ENCODE peak calls at places on chromosomes 1 and 21, in nine cellular contexts. One of them, this sample, is unnamed.

GRCh38 chr1:67853704-67854103 is 20.4 kb upstream of the GNG12 start:
- DNase-seq in cardiac fibroblast: peak
- DNase-seq in HCEC 1CT: peak
- DNase-seq in GM04503: no peak
- DNase-seq in BE2C: peak
- DNase-seq in epithelial cell of esophagus: peak
- DNase-seq in stimulated activated effector memory CD8-positive, alpha-beta T cell treated with anti-CD3 and anti-CD28 coated beads, Interleukin-12 subunit alpha, Interleukin-12 subunit beta, amount 100 ng/mL, for 72 hours: no peak
- DNase-seq in psoas muscle: peak
- DNase-seq in stimulated activated CD4-positive, alpha-beta T cell treated with anti-CD3 and anti-CD28 coated beads, Interleukin-1b, Interleukin-23, amount 100 ng/mL, for 4 hours: no peak
- DNase-seq in this sample: peak

GRCh38 chr1:230368871-230369270 is 57.3 kb downstream of the PGBD5 start:
- DNase-seq in cardiac fibroblast: no peak
- DNase-seq in HCEC 1CT: no peak
- DNase-seq in GM04503: no peak
- DNase-seq in BE2C: no peak
- DNase-seq in epithelial cell of esophagus: no peak
- DNase-seq in stimulated activated effector memory CD8-positive, alpha-beta T cell treated with anti-CD3 and anti-CD28 coated beads, Interleukin-12 subunit alpha, Interleukin-12 subunit beta, amount 100 ng/mL, for 72 hours: no peak
- DNase-seq in psoas muscle: no peak
- DNase-seq in stimulated activated CD4-positive, alpha-beta T cell treated with anti-CD3 and anti-CD28 coated beads, Interleukin-1b, Interleukin-23, amount 100 ng/mL, for 4 hours: no peak
- DNase-seq in this sample: no peak

GRCh38 chr1:207404849-207405525 is 49.1 kb upstream of the CR2 start:
- DNase-seq in cardiac fibroblast: peak
- DNase-seq in HCEC 1CT: peak
- DNase-seq in GM04503: peak
- DNase-seq in BE2C: no peak
- DNase-seq in epithelial cell of esophagus: peak
- DNase-seq in stimulated activated effector memory CD8-positive, alpha-beta T cell treated with anti-CD3 and anti-CD28 coated beads, Interleukin-12 subunit alpha, Interleukin-12 subunit beta, amount 100 ng/mL, for 72 hours: no peak
- DNase-seq in psoas muscle: no peak
- DNase-seq in stimulated activated CD4-positive, alpha-beta T cell treated with anti-CD3 and anti-CD28 coated beads, Interleukin-1b, Interleukin-23, amount 100 ng/mL, for 4 hours: no peak
- DNase-seq in this sample: peak

GRCh38 chr1:174800221-174800791 is 199.4 kb upstream of the CACYBP start:
- DNase-seq in cardiac fibroblast: peak
- DNase-seq in HCEC 1CT: peak
- DNase-seq in GM04503: no peak
- DNase-seq in BE2C: peak
- DNase-seq in epithelial cell of esophagus: no peak
- DNase-seq in stimulated activated effector memory CD8-positive, alpha-beta T cell treated with anti-CD3 and anti-CD28 coated beads, Interleukin-12 subunit alpha, Interleukin-12 subunit beta, amount 100 ng/mL, for 72 hours: peak
- DNase-seq in psoas muscle: no peak
- DNase-seq in stimulated activated CD4-positive, alpha-beta T cell treated with anti-CD3 and anti-CD28 coated beads, Interleukin-1b, Interleukin-23, amount 100 ng/mL, for 4 hours: no peak
- DNase-seq in this sample: no peak

GRCh38 chr1:31708324-31708723 is 4.5 kb upstream of the COL16A1 start:
- DNase-seq in cardiac fibroblast: no peak
- DNase-seq in HCEC 1CT: peak
- DNase-seq in GM04503: no peak
- DNase-seq in BE2C: no peak
- DNase-seq in epithelial cell of esophagus: peak
- DNase-seq in stimulated activated effector memory CD8-positive, alpha-beta T cell treated with anti-CD3 and anti-CD28 coated beads, Interleukin-12 subunit alpha, Interleukin-12 subunit beta, amount 100 ng/mL, for 72 hours: no peak
- DNase-seq in psoas muscle: no peak
- DNase-seq in stimulated activated CD4-positive, alpha-beta T cell treated with anti-CD3 and anti-CD28 coated beads, Interleukin-1b, Interleukin-23, amount 100 ng/mL, for 4 hours: no peak
- DNase-seq in this sample: no peak

GRCh38 chr21:15309721-15310120 is 244.9 kb upstream of the NRIP1 start:
- DNase-seq in cardiac fibroblast: peak
- DNase-seq in HCEC 1CT: no peak
- DNase-seq in GM04503: no peak
- DNase-seq in BE2C: no peak
- DNase-seq in epithelial cell of esophagus: no peak
- DNase-seq in stimulated activated effector memory CD8-positive, alpha-beta T cell treated with anti-CD3 and anti-CD28 coated beads, Interleukin-12 subunit alpha, Interleukin-12 subunit beta, amount 100 ng/mL, for 72 hours: no peak
- DNase-seq in psoas muscle: peak
- DNase-seq in stimulated activated CD4-positive, alpha-beta T cell treated with anti-CD3 and anti-CD28 coated beads, Interleukin-1b, Interleukin-23, amount 100 ng/mL, for 4 hours: no peak
- DNase-seq in this sample: no peak

GRCh38 chr1:153390938-153391710 is at the start of gene S100A8:
- DNase-seq in cardiac fibroblast: no peak
- DNase-seq in HCEC 1CT: no peak
- DNase-seq in GM04503: no peak
- DNase-seq in BE2C: no peak
- DNase-seq in epithelial cell of esophagus: peak
- DNase-seq in stimulated activated effector memory CD8-positive, alpha-beta T cell treated with anti-CD3 and anti-CD28 coated beads, Interleukin-12 subunit alpha, Interleukin-12 subunit beta, amount 100 ng/mL, for 72 hours: no peak
- DNase-seq in psoas muscle: peak
- DNase-seq in stimulated activated CD4-positive, alpha-beta T cell treated with anti-CD3 and anti-CD28 coated beads, Interleukin-1b, Interleukin-23, amount 100 ng/mL, for 4 hours: no peak
- DNase-seq in this sample: no peak

GRCh38 chr1:9410737-9411297 is 118.1 kb downstream of the SPSB1 start:
- DNase-seq in cardiac fibroblast: peak
- DNase-seq in HCEC 1CT: no peak
- DNase-seq in GM04503: peak
- DNase-seq in BE2C: no peak
- DNase-seq in epithelial cell of esophagus: peak
- DNase-seq in stimulated activated effector memory CD8-positive, alpha-beta T cell treated with anti-CD3 and anti-CD28 coated beads, Interleukin-12 subunit alpha, Interleukin-12 subunit beta, amount 100 ng/mL, for 72 hours: peak
- DNase-seq in psoas muscle: no peak
- DNase-seq in stimulated activated CD4-positive, alpha-beta T cell treated with anti-CD3 and anti-CD28 coated beads, Interleukin-1b, Interleukin-23, amount 100 ng/mL, for 4 hours: no peak
- DNase-seq in this sample: peak

GRCh38 chr1:17683551-17683950 is 71.6 kb upstream of the ACTL8 start:
- DNase-seq in cardiac fibroblast: no peak
- DNase-seq in HCEC 1CT: no peak
- DNase-seq in GM04503: no peak
- DNase-seq in BE2C: peak
- DNase-seq in epithelial cell of esophagus: peak
- DNase-seq in stimulated activated effector memory CD8-positive, alpha-beta T cell treated with anti-CD3 and anti-CD28 coated beads, Interleukin-12 subunit alpha, Interleukin-12 subunit beta, amount 100 ng/mL, for 72 hours: no peak
- DNase-seq in psoas muscle: no peak
- DNase-seq in stimulated activated CD4-positive, alpha-beta T cell treated with anti-CD3 and anti-CD28 coated beads, Interleukin-1b, Interleukin-23, amount 100 ng/mL, for 4 hours: no peak
- DNase-seq in this sample: no peak

GRCh38 chr21:45844181-45844580 is 137.4 kb upstream of the COL6A1 start:
- DNase-seq in cardiac fibroblast: no peak
- DNase-seq in HCEC 1CT: no peak
- DNase-seq in GM04503: no peak
- DNase-seq in BE2C: no peak
- DNase-seq in epithelial cell of esophagus: no peak
- DNase-seq in stimulated activated effector memory CD8-positive, alpha-beta T cell treated with anti-CD3 and anti-CD28 coated beads, Interleukin-12 subunit alpha, Interleukin-12 subunit beta, amount 100 ng/mL, for 72 hours: no peak
- DNase-seq in psoas muscle: no peak
- DNase-seq in stimulated activated CD4-positive, alpha-beta T cell treated with anti-CD3 and anti-CD28 coated beads, Interleukin-1b, Interleukin-23, amount 100 ng/mL, for 4 hours: no peak
- DNase-seq in this sample: no peak

This sample was measured in GM10248.